ENCODE peak calls at places on chromosomes 7 and 10, in five cellular contexts. A is PC-3, W is DND-41, S is IMR-90, D is astrocyte. L is an unnamed sample.
A peak's percentile ranks its signal among the peaks of the same experiment; 100 is the strongest.

GRCh38 chr10:21399392-21400015 is 126.0 kb downstream of the SKIDA1 start:
- DNase-seq in S (peak; percentile 98), A (peak; percentile 85), W (no peak), D (peak; percentile 96), L (peak; percentile 91)

GRCh38 chr10:93465806-93466675 is 16.1 kb downstream of the MYOF start:
- DNase-seq in S (peak; percentile 90), D (peak; percentile 92), A (peak; percentile 93), W (no peak), L (peak; percentile 99)

GRCh38 chr10:70477661-70478162 is 855 bp upstream of the PALD1 start:
- DNase-seq in W (peak; percentile 87), A (peak; percentile 85), S (peak; percentile 18), D (no peak), L (peak; percentile 35)

GRCh38 chr10:22381262-22381661 is 36.0 kb downstream of the SPAG6 start:
- DNase-seq in A (no peak), S (no peak), D (no peak), W (no peak), L (no peak)

GRCh38 chr7:100360102-100360607 is 2.2 kb downstream of the PILRB start:
- DNase-seq in D (no peak), W (no peak), S (no peak), A (no peak), L (no peak)

GRCh38 chr10:110916554-110917346 is 2.2 kb downstream of the BBIP1 start:
- DNase-seq in S (peak; percentile 87), A (peak; percentile 61), W (no peak), D (peak; percentile 90), L (peak; percentile 90)

GRCh38 chr10:24953350-24954074 is 1.1 kb upstream of the PRTFDC1 start:
- DNase-seq in D (peak; percentile 41), S (peak; percentile 40), A (peak; percentile 12), W (no peak), L (peak; percentile 76)

GRCh38 chr10:100360234-100360633 is 13.2 kb downstream of the SCD start:
- DNase-seq in A (no peak), W (no peak), D (no peak), S (no peak), L (no peak)

GRCh38 chr7:135342887-135343286 is 109.2 kb downstream of the STRA8 start:
- DNase-seq in S (peak; percentile 5), A (no peak), D (no peak), W (no peak), L (no peak)

GRCh38 chr7:55342216-55342871 is 22.8 kb upstream of the LANCL2 start:
- DNase-seq in S (no peak), W (no peak), A (no peak), D (no peak), L (no peak)

GRCh38 chr10:88999629-89000028 is 9.0 kb downstream of the FAS start:
- DNase-seq in W (no peak), A (no peak), D (no peak), S (peak; percentile 26), L (peak; percentile 24)

GRCh38 chr10:122786269-122786668 is 59.4 kb downstream of the CUZD1 start:
- DNase-seq in S (peak; percentile 33), A (peak; percentile 32), D (peak; percentile 10), W (peak; percentile 47), L (peak; percentile 43)

GRCh38 chr7:28836661-28837060 is 121.5 kb downstream of the TRIL start:
- DNase-seq in W (no peak), S (no peak), A (no peak), D (no peak), L (no peak)

GRCh38 chr7:122485841-122486240 is 181.3 kb upstream of the FEZF1 start:
- DNase-seq in S (no peak), A (no peak), D (peak; percentile 62), W (no peak), L (peak; percentile 36)

GRCh38 chr7:131016230-131016629 is 282.2 kb upstream of the KLF14 start:
- DNase-seq in S (no peak), A (peak; percentile 59), D (no peak), W (no peak), L (peak; percentile 27)

GRCh38 chr7:80583901-80584300 is 54.5 kb upstream of the CD36 start:
- DNase-seq in A (no peak), D (no peak), S (peak; percentile 33), W (no peak), L (no peak)

GRCh38 chr10:96673318-96674099 is 46.8 kb downstream of the PIK3AP1 start:
- DNase-seq in W (no peak), A (no peak), S (peak; percentile 63), D (peak; percentile 79), L (no peak)

GRCh38 chr7:28700790-28701203 is 257.3 kb downstream of the TRIL start:
- DNase-seq in D (peak; percentile 32), S (peak; percentile 58), A (no peak), W (no peak), L (peak; percentile 61)

GRCh38 chr7:69603937-69604494 is 5.7 kb downstream of the AUTS2 start:
- DNase-seq in W (peak; percentile 75), S (no peak), A (no peak), D (no peak), L (no peak)
- H4K20me1 ChIP-seq in W (peaks cover 81% of the 10 kb centered on the region), S (no peaks in the 10 kb centered on the region), A (no peaks in the 10 kb centered on the region), D (peaks cover 83% of the 10 kb centered on the region), L (no peaks in the 10 kb centered on the region)

GRCh38 chr10:17454181-17454800 is at the start of gene ST8SIA6:
- DNase-seq in W (no peak), A (peak; percentile 16), D (peak; percentile 37), S (peak; percentile 47), L (peak; percentile 74)
- H3K4me3 ChIP-seq in W (no peak within 1 kb of the TSS), A (peak within 1 kb of the TSS; percentile 60), D (peak within 1 kb of the TSS; percentile 67), S (peak within 1 kb of the TSS; percentile 52), L (peak within 1 kb of the TSS; percentile 60)

DNA sequence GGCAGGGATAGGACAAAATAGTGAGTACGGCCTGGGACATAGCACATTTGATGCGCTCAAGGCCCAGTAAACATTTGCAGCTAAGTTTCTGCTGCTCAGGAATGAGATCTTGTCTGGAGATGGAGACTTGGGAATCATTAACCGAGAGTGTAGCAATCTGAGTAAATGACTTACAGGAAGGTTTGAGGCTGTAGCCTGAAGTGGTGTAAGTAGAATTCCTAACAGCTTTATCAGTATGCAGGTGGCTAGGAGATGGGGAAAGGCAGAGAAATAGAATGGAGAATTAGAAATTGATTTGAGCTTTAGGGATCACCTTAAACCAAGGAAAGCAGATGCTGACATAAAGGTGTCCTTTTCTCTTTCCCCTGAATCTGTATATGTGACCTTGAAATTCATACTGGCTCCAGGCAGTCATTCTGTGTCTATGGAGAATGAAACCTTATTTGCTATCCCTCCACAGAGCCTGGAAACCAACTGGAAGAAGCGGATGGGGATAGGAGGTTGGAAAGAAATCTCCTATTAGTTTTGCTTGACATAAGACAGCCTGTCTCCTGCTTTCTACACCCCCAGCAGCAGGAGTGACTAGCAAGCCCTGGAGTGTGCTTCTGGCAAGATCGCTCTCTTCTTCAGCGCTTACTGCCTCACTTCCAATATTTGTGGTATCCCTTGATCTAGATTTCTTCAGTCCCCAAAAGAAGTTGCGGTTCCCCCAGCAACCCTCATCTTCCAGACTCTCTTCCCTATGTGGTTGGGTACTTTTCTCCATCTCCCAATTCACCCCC is 6.4 kb upstream of the PON2 start:
- DNase-seq in D (peak; percentile 52), W (no peak), S (no peak), A (no peak), L (no peak)
- H3K9ac ChIP-seq in D (no peak overlapping the region), W (no peak overlapping the region), S (no peak overlapping the region), A (no peak overlapping the region), L (no peak overlapping the region)

GRCh38 chr10:133270773-133271297 is 5.8 kb downstream of the ADAM8 start:
- DNase-seq in S (no peak), W (no peak), D (no peak), A (no peak), L (no peak)
- H4K20me1 ChIP-seq in S (no peaks in the 10 kb centered on the region), W (no peaks in the 10 kb centered on the region), D (peaks cover 1% of the 10 kb centered on the region), A (no peaks in the 10 kb centered on the region), L (no peaks in the 10 kb centered on the region)

DNA sequence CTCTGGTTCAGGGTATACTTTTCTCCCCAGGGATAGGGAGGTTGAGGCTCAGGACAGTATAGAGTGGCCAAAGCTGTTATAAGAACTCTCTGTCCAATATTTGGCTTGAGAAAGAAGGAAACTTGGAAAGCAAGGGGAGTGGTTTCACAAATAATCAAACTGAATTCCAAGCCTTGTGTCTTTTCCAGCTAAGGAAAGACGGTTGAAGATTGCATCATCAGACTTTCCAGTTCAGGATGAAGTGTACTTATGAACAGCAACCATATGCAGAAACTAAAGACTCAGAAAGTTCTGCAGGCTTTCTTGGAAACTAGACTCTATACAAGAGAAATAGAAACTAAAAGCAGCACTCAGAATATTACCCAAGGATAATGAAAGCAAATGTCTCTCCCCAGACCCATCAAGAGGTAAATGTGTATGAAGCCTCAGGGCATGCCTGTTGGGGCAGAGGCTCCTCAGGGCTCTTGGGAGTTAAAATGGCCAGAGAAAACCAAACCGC is 46.4 kb downstream of the RAMP3 start:
- DNase-seq in S (peak; percentile 51), A (no peak), W (no peak), D (no peak), L (peak; percentile 57)
- H3K4me3 ChIP-seq in S (no peak overlapping the region), A (peak overlapping the region; percentile 23), W (no peak overlapping the region), D (no peak overlapping the region), L (peak overlapping the region; percentile 55)

DNA sequence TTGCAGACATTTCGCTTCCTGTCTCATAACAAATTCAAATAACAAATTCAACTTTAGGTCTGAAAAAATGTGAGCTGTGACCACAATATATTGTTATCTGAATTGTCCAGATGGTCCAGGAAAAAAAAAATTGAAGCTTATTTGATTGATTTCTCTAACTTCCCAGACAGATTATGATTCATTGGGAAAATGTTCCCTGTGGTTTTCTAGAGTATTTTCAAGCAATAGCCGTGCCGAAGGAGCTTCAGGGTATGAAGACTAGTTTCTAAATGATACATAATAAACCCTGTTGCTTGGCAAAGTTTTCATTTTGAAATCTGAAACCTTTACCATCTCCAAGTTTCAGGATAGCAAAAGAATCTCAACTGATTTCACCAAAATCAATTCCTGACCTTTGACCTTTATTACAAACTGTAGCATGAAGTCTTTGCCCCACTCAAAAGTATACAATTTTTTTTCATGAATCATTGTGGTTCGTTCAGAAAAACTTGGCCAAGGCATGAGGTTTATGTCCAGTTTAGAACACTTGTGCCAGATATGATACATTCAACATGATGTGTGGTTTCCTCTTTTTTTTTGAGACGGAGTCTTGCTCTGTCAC is 109.9 kb downstream of the JCAD start:
- DNase-seq in A (peak; percentile 89), D (peak; percentile 99), S (peak; percentile 98), W (no peak), L (peak; percentile 94)
- H3K9ac ChIP-seq in A (peak overlapping the region; percentile 55), D (peak overlapping the region; percentile 78), S (no peak overlapping the region), W (no peak overlapping the region), L (peak overlapping the region; percentile 51)

DNA sequence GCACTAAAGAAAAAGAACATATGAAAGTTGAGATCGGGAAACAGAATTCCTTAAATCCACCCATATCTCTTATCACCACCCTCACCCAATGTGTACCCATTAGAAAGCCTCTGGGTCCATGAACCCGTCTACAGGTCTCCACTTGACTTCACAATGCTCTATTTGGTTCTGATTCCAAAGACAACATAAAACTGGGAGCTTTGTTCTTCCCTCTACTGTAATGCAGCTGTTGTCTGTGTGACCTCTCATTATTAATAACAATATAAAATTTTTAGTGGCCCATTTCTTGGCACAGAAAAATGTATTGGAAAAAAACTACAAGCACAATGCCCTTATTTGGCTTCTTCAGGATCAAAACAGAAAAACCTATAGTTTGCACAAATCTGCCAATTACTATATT is 30.0 kb downstream of the DOCK4 start:
- DNase-seq in A (no peak), D (no peak), W (no peak), S (no peak), L (no peak)
- H4K20me1 ChIP-seq in A (no peaks in the 10 kb centered on the region), D (no peaks in the 10 kb centered on the region), W (no peaks in the 10 kb centered on the region), S (no peaks in the 10 kb centered on the region), L (no peaks in the 10 kb centered on the region)

GRCh38 chr10:12332572-12333381 is 16.6 kb upstream of the CAMK1D start:
- DNase-seq in D (peak; percentile 25), S (peak; percentile 14), W (no peak), A (no peak), L (peak; percentile 35)
- H3K4me3 ChIP-seq in D (peak overlapping the region; percentile 43), S (no peak overlapping the region), W (no peak overlapping the region), A (peak overlapping the region; percentile 49), L (peak overlapping the region; percentile 54)

GRCh38 chr7:45919947-45920542 is 1.0 kb downstream of the IGFBP3 start:
- DNase-seq in W (no peak), A (no peak), S (no peak), D (peak; percentile 6), L (peak; percentile 35)
- H3K9ac ChIP-seq in W (no peak overlapping the region), A (peak overlapping the region; percentile 34), S (peak overlapping the region; percentile 60), D (peak overlapping the region; percentile 64), L (peak overlapping the region; percentile 96)

L was measured in GM23248.